ENCODE peak calls at places on chromosomes 16 and 17, in seven cellular contexts. One of them, this sample, is unnamed. For H3K4me1, the result is how much of the 10 kb centered on the place peaks cover.

GRCh38 chr17:6756425-6757012 is 673 bp downstream of the XAF1 start:
- DNase-seq in IMR-90: no peak
- DNase-seq in SJSA1: peak
- DNase-seq in pancreas: no peak
- DNase-seq in testis: no peak
- DNase-seq in cardiac muscle cell: no peak
- DNase-seq in esophagus squamous epithelium: no peak
- DNase-seq in this sample: no peak

GRCh38 chr16:50363656-50364055 is 5.1 kb downstream of the BRD7 start:
- DNase-seq in SJSA1: no peak
- DNase-seq in pancreas: no peak
- DNase-seq in cardiac muscle cell: no peak
- DNase-seq in IMR-90: no peak
- DNase-seq in testis: no peak
- DNase-seq in esophagus squamous epithelium: no peak
- DNase-seq in this sample: no peak

GRCh38 chr16:84949776-84950436 is 61.4 kb downstream of the ZDHHC7 start:
- DNase-seq in SJSA1: no peak
- DNase-seq in cardiac muscle cell: peak
- DNase-seq in IMR-90: no peak
- DNase-seq in esophagus squamous epithelium: no peak
- DNase-seq in testis: no peak
- DNase-seq in pancreas: no peak
- DNase-seq in this sample: no peak

GRCh38 chr17:8918811-8919210 is 46.7 kb downstream of the PIK3R5 start:
- DNase-seq in testis: no peak
- DNase-seq in pancreas: no peak
- DNase-seq in esophagus squamous epithelium: no peak
- DNase-seq in IMR-90: no peak
- DNase-seq in SJSA1: peak
- DNase-seq in cardiac muscle cell: no peak
- DNase-seq in this sample: no peak

GRCh38 chr16:57637424-57637823 is 9.0 kb downstream of the ADGRG1 start:
- DNase-seq in esophagus squamous epithelium: no peak
- DNase-seq in IMR-90: no peak
- DNase-seq in SJSA1: no peak
- DNase-seq in cardiac muscle cell: no peak
- DNase-seq in testis: no peak
- DNase-seq in pancreas: no peak
- DNase-seq in this sample: no peak

GRCh38 chr17:49646391-49647255 is 31.3 kb downstream of the SPOP start:
- DNase-seq in testis: no peak
- DNase-seq in SJSA1: peak
- DNase-seq in IMR-90: peak
- DNase-seq in cardiac muscle cell: no peak
- DNase-seq in esophagus squamous epithelium: no peak
- DNase-seq in pancreas: no peak
- DNase-seq in this sample: peak

GRCh38 chr16:89599451-89599858 is 14.0 kb upstream of the DPEP1 start:
- DNase-seq in testis: no peak
- DNase-seq in IMR-90: no peak
- DNase-seq in cardiac muscle cell: peak
- DNase-seq in SJSA1: no peak
- DNase-seq in pancreas: no peak
- DNase-seq in esophagus squamous epithelium: no peak
- DNase-seq in this sample: no peak

GRCh38 chr16:53829186-53829747 is 125.3 kb downstream of the FTO start:
- DNase-seq in IMR-90: peak
- DNase-seq in pancreas: no peak
- DNase-seq in SJSA1: no peak
- DNase-seq in esophagus squamous epithelium: no peak
- DNase-seq in testis: no peak
- DNase-seq in cardiac muscle cell: no peak
- DNase-seq in this sample: no peak

GRCh38 chr17:78669975-78670518 is 92.9 kb upstream of the DNAH17 start:
- DNase-seq in cardiac muscle cell: no peak
- DNase-seq in testis: no peak
- DNase-seq in esophagus squamous epithelium: no peak
- DNase-seq in pancreas: no peak
- DNase-seq in SJSA1: no peak
- DNase-seq in IMR-90: no peak
- DNase-seq in this sample: no peak

GRCh38 chr16:56643080-56643778 is 4.8 kb downstream of the MT1A start:
- DNase-seq in pancreas: peak
- DNase-seq in esophagus squamous epithelium: no peak
- DNase-seq in cardiac muscle cell: peak
- DNase-seq in testis: peak
- DNase-seq in SJSA1: no peak
- DNase-seq in IMR-90: no peak
- DNase-seq in this sample: peak

GRCh38 chr16:84286568-84287220 is 8.0 kb upstream of the WFDC1 start:
- DNase-seq in IMR-90: peak
- DNase-seq in testis: peak
- DNase-seq in pancreas: no peak
- DNase-seq in cardiac muscle cell: no peak
- DNase-seq in esophagus squamous epithelium: no peak
- DNase-seq in SJSA1: no peak
- DNase-seq in this sample: no peak

GRCh38 chr17:28895794-28896447 is 1.6 kb downstream of the FLOT2 start:
- DNase-seq in SJSA1: no peak
- DNase-seq in cardiac muscle cell: no peak
- DNase-seq in IMR-90: no peak
- DNase-seq in esophagus squamous epithelium: no peak
- DNase-seq in testis: no peak
- DNase-seq in pancreas: no peak
- DNase-seq in this sample: no peak

GRCh38 chr16:72400257-72401078 is 228.5 kb upstream of the PMFBP1 start:
- DNase-seq in testis: peak
- DNase-seq in IMR-90: peak
- DNase-seq in esophagus squamous epithelium: no peak
- DNase-seq in cardiac muscle cell: peak
- DNase-seq in pancreas: peak
- DNase-seq in SJSA1: peak
- DNase-seq in this sample: peak

GRCh38 chr16:5003828-5004227 is 29.9 kb downstream of the NAGPA start:
- DNase-seq in cardiac muscle cell: no peak
- DNase-seq in testis: no peak
- DNase-seq in esophagus squamous epithelium: no peak
- DNase-seq in pancreas: no peak
- DNase-seq in SJSA1: no peak
- DNase-seq in IMR-90: no peak
- DNase-seq in this sample: no peak

GRCh38 chr16:11063432-11064201 is 119.3 kb downstream of the CLEC16A start:
- DNase-seq in cardiac muscle cell: peak
- DNase-seq in testis: no peak
- DNase-seq in esophagus squamous epithelium: no peak
- DNase-seq in SJSA1: no peak
- DNase-seq in pancreas: no peak
- DNase-seq in IMR-90: no peak
- DNase-seq in this sample: no peak

GRCh38 chr16:9144106-9144505 is 52.7 kb downstream of the HAPSTR1 start:
- DNase-seq in pancreas: no peak
- DNase-seq in IMR-90: no peak
- DNase-seq in esophagus squamous epithelium: no peak
- DNase-seq in SJSA1: no peak
- DNase-seq in testis: no peak
- DNase-seq in cardiac muscle cell: no peak
- DNase-seq in this sample: no peak

DNA sequence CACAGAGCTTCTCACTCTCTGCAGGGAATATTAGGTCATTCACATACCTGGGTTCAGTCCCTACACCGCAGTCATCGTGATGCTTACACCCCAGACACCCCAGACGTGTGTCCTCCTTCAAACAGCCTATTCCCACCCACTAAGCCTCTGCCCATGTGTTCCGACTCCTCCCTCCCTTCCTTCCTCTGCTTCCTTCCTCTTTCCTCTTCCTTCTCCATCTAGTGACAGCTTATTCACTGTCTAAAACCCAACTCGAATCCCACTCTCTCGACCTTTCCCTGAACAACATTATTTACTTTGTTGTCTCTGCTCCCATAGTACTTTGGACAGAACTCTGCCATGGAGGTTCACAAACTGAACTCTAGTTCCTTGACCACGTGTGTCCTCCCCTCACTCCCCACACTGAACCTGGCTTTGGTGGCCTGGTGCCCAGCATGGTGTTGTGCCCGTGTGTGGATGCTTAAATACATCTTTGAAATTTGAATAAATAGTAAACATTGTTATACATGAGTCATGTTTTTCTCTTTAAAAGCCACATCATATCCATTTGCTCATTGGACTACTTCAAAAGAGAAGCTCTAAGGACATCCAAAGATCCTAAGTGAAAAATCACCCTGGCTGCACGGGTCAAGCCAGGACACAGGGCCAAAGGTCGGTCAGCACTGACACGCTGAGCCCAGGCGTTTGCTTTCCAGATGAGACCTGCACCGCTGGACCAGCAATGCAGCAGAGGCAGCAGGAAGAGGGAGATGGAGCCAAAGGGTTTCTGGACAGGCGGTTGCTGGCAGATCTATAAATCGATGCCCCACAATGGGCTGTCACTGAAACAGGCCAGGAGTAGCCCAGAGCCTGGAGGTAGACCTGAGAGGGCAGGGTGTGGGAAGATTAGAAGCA is 14.1 kb upstream of the G6PC1 start:
- DNase-seq in testis: no peak
- DNase-seq in cardiac muscle cell: no peak
- DNase-seq in SJSA1: no peak
- DNase-seq in esophagus squamous epithelium: no peak
- DNase-seq in pancreas: no peak
- DNase-seq in IMR-90: no peak
- DNase-seq in this sample: no peak
- H3K27ac ChIP-seq in testis: no peak
- H3K27ac ChIP-seq in cardiac muscle cell: no peak
- H3K27ac ChIP-seq in SJSA1: no peak
- H3K27ac ChIP-seq in esophagus squamous epithelium: no peak
- H3K27ac ChIP-seq in pancreas: no peak
- H3K27ac ChIP-seq in IMR-90: no peak
- H3K27ac ChIP-seq in this sample: no peak

GRCh38 chr17:45311762-45312476 is 4.9 kb downstream of the MAP3K14 start:
- DNase-seq in cardiac muscle cell: peak
- DNase-seq in pancreas: peak
- DNase-seq in IMR-90: peak
- DNase-seq in esophagus squamous epithelium: no peak
- DNase-seq in testis: peak
- DNase-seq in SJSA1: no peak
- DNase-seq in this sample: no peak

GRCh38 chr17:45312477-45313418 is 4.1 kb downstream of the MAP3K14 start:
- DNase-seq in IMR-90: no peak
- DNase-seq in esophagus squamous epithelium: no peak
- DNase-seq in testis: no peak
- DNase-seq in cardiac muscle cell: no peak
- DNase-seq in SJSA1: no peak
- DNase-seq in pancreas: no peak
- DNase-seq in this sample: no peak

GRCh38 chr17:45313927-45314760 is 2.7 kb downstream of the MAP3K14 start:
- DNase-seq in pancreas: no peak
- DNase-seq in SJSA1: no peak
- DNase-seq in IMR-90: no peak
- DNase-seq in esophagus squamous epithelium: no peak
- DNase-seq in testis: no peak
- DNase-seq in cardiac muscle cell: no peak
- DNase-seq in this sample: no peak

GRCh38 chr17:45314761-45315549 is 1.9 kb downstream of the MAP3K14 start:
- DNase-seq in SJSA1: no peak
- DNase-seq in esophagus squamous epithelium: no peak
- DNase-seq in pancreas: no peak
- DNase-seq in IMR-90: peak
- DNase-seq in testis: no peak
- DNase-seq in cardiac muscle cell: no peak
- DNase-seq in this sample: no peak

DNA sequence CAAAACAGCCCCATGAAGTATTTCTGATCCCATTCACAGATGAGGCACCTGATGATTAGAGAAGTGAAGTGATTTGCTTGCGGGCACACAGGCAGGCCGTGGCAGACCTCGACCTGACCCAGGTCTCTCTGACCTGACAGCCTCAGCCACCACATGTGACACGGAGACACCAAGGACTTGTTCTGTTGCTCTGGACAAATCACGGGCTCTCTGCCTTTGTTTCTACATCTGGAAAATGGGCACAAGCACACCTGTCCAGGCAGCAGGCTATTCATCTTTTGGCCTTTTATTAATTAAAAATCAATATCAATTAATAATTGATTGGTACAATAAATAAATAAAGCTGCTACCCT is 3.4 kb downstream of the MAP3K14 start:
- DNase-seq in testis: no peak
- DNase-seq in IMR-90: no peak
- DNase-seq in SJSA1: no peak
- DNase-seq in pancreas: no peak
- DNase-seq in cardiac muscle cell: no peak
- DNase-seq in esophagus squamous epithelium: no peak
- DNase-seq in this sample: no peak
- H3K4me1 ChIP-seq in testis: half or more
- H3K4me1 ChIP-seq in IMR-90: under half
- H3K4me1 ChIP-seq in SJSA1: half or more
- H3K4me1 ChIP-seq in pancreas: half or more
- H3K4me1 ChIP-seq in cardiac muscle cell: under half
- H3K4me1 ChIP-seq in esophagus squamous epithelium: half or more
- H3K4me1 ChIP-seq in this sample: under half

GRCh38 chr17:42281571-42282096 is 5.4 kb upstream of the STAT5B start:
- DNase-seq in esophagus squamous epithelium: no peak
- DNase-seq in testis: peak
- DNase-seq in cardiac muscle cell: no peak
- DNase-seq in SJSA1: no peak
- DNase-seq in pancreas: peak
- DNase-seq in IMR-90: no peak
- DNase-seq in this sample: no peak

GRCh38 chr17:42283241-42284019 is 4.9 kb upstream of the STAT5A start:
- DNase-seq in IMR-90: no peak
- DNase-seq in esophagus squamous epithelium: no peak
- DNase-seq in SJSA1: no peak
- DNase-seq in pancreas: no peak
- DNase-seq in testis: peak
- DNase-seq in cardiac muscle cell: no peak
- DNase-seq in this sample: no peak

GRCh38 chr17:42284020-42284369 is 4.3 kb upstream of the STAT5A start:
- DNase-seq in pancreas: no peak
- DNase-seq in IMR-90: no peak
- DNase-seq in testis: peak
- DNase-seq in cardiac muscle cell: no peak
- DNase-seq in SJSA1: no peak
- DNase-seq in esophagus squamous epithelium: no peak
- DNase-seq in this sample: no peak

GRCh38 chr17:42284566-42284965 is 3.7 kb upstream of the STAT5A start:
- DNase-seq in testis: peak
- DNase-seq in esophagus squamous epithelium: no peak
- DNase-seq in cardiac muscle cell: no peak
- DNase-seq in IMR-90: no peak
- DNase-seq in pancreas: no peak
- DNase-seq in SJSA1: no peak
- DNase-seq in this sample: no peak

GRCh38 chr17:42282478-42283080 is 5.7 kb upstream of the STAT5A start:
- DNase-seq in cardiac muscle cell: no peak
- DNase-seq in IMR-90: no peak
- DNase-seq in testis: peak
- DNase-seq in SJSA1: no peak
- DNase-seq in esophagus squamous epithelium: no peak
- DNase-seq in pancreas: no peak
- DNase-seq in this sample: no peak
- H3K27ac ChIP-seq in cardiac muscle cell: no peak
- H3K27ac ChIP-seq in IMR-90: no peak
- H3K27ac ChIP-seq in testis: no peak
- H3K27ac ChIP-seq in SJSA1: no peak
- H3K27ac ChIP-seq in esophagus squamous epithelium: no peak
- H3K27ac ChIP-seq in pancreas: no peak
- H3K27ac ChIP-seq in this sample: no peak

GRCh38 chr16:24731722-24732419 is 2.4 kb downstream of the TNRC6A start:
- DNase-seq in cardiac muscle cell: peak
- DNase-seq in IMR-90: no peak
- DNase-seq in esophagus squamous epithelium: no peak
- DNase-seq in pancreas: peak
- DNase-seq in SJSA1: no peak
- DNase-seq in testis: peak
- DNase-seq in this sample: no peak
- H3K4me1 ChIP-seq in cardiac muscle cell: under half
- H3K4me1 ChIP-seq in IMR-90: under half
- H3K4me1 ChIP-seq in esophagus squamous epithelium: half or more
- H3K4me1 ChIP-seq in pancreas: under half
- H3K4me1 ChIP-seq in SJSA1: under half
- H3K4me1 ChIP-seq in testis: half or more
- H3K4me1 ChIP-seq in this sample: under half